ENCODE peak calls at places on chromosomes 1 and 21, in ten cellular contexts. J is OCI-LY7, S is PC-9, H is hepatocyte, B is SK-N-SH, X is HCT116, I is GM23248, R is GM23338, F is PC-3, M is MM.1S. Z is an unnamed sample. For H3K9me2 and H3K4me1, the result is how much of the 10 kb centered on the place peaks cover.

GRCh38 chr1:150484861-150485260 is 2.4 kb upstream of the TARS2 start:
- DNase-seq in J (peak), S (peak), H (no peak), B (no peak), X (no peak), I (peak), R (peak), F (peak), M (no peak), Z (no peak)

GRCh38 chr1:70090146-70090545 is 115.2 kb downstream of the LRRC40 start:
- DNase-seq in J (no peak), S (no peak), H (no peak), B (no peak), X (no peak), I (no peak), R (no peak), F (no peak), M (no peak), Z (no peak)

GRCh38 chr1:116724765-116725375 is 29.4 kb upstream of the CD2 start:
- DNase-seq in J (peak), S (peak), H (peak), B (peak), X (peak), I (peak), R (peak), F (peak), M (peak), Z (peak)

GRCh38 chr1:236269439-236269838 is 12.3 kb downstream of the ERO1B start:
- DNase-seq in J (no peak), S (no peak), H (no peak), B (no peak), X (no peak), I (no peak), R (no peak), F (no peak), M (no peak), Z (no peak)

GRCh38 chr1:42183646-42184268 is 19.2 kb upstream of the GUCA2A start:
- DNase-seq in J (no peak), S (no peak), H (no peak), B (peak), X (no peak), I (no peak), R (no peak), F (no peak), M (no peak), Z (no peak)

GRCh38 chr1:184734972-184735371 is 19.7 kb downstream of the EDEM3 start:
- DNase-seq in J (no peak), S (no peak), H (no peak), B (no peak), X (no peak), I (no peak), R (no peak), F (no peak), M (peak), Z (no peak)

GRCh38 chr21:21715286-21715969 is 717.2 kb downstream of the NCAM2 start:
- DNase-seq in J (no peak), S (no peak), H (no peak), B (no peak), X (no peak), I (peak), R (no peak), F (peak), M (no peak), Z (no peak)

GRCh38 chr21:25528511-25528910 is 78.8 kb downstream of the MRPL39 start:
- DNase-seq in J (no peak), S (no peak), H (no peak), B (no peak), X (no peak), I (no peak), R (no peak), F (no peak), M (no peak), Z (no peak)

GRCh38 chr1:30783244-30783915 is 25.8 kb upstream of the LAPTM5 start:
- DNase-seq in J (no peak), S (no peak), H (no peak), B (no peak), X (no peak), I (no peak), R (no peak), F (no peak), M (no peak), Z (peak)

GRCh38 chr21:44534688-44535087 is 5.3 kb downstream of the KRTAP10-1 start:
- DNase-seq in J (no peak), S (no peak), H (no peak), B (no peak), X (no peak), I (no peak), R (no peak), F (no peak), M (no peak), Z (no peak)

GRCh38 chr1:26388791-26389445 is 16.4 kb upstream of the ZNF683 start:
- DNase-seq in J (no peak), S (no peak), H (no peak), B (no peak), X (no peak), I (peak), R (no peak), F (peak), M (no peak), Z (no peak)

GRCh38 chr1:225681231-225681630 is 28.3 kb upstream of the ENAH start:
- DNase-seq in J (no peak), S (no peak), H (no peak), B (no peak), X (no peak), I (no peak), R (no peak), F (no peak), M (no peak), Z (no peak)

GRCh38 chr1:158494737-158495136 is 22.7 kb downstream of the OR10R2 start:
- DNase-seq in J (no peak), S (no peak), H (no peak), B (no peak), X (no peak), I (no peak), R (no peak), F (no peak), M (no peak), Z (no peak)

GRCh38 chr1:34262921-34263320 is 86.2 kb downstream of the C1orf94 start:
- DNase-seq in J (no peak), S (no peak), H (no peak), B (no peak), X (no peak), I (no peak), R (no peak), F (no peak), M (no peak), Z (no peak)

GRCh38 chr1:169896013-169896412 is 2.3 kb upstream of the SCYL3 start:
- DNase-seq in J (no peak), S (no peak), H (no peak), B (no peak), X (no peak), I (no peak), R (no peak), F (no peak), M (no peak), Z (no peak)

GRCh38 chr1:213418268-213419068 is 367.4 kb downstream of the RPS6KC1 start:
- DNase-seq in J (no peak), S (no peak), H (no peak), B (no peak), X (no peak), I (peak), R (peak), F (no peak), M (no peak), Z (no peak)

GRCh38 chr1:202155478-202156021 is 4.9 kb downstream of the PTPN7 start:
- DNase-seq in J (no peak), S (peak), H (peak), B (peak), X (no peak), I (peak), R (no peak), F (peak), M (no peak), Z (no peak)

GRCh38 chr1:43878854-43879253 is 54.7 kb upstream of the ARTN start:
- DNase-seq in J (no peak), S (no peak), H (no peak), B (no peak), X (no peak), I (no peak), R (no peak), F (no peak), M (no peak), Z (no peak)

GRCh38 chr1:209808059-209808494 is 2.1 kb upstream of the IRF6 start:
- DNase-seq in J (no peak), S (peak), H (peak), B (peak), X (no peak), I (peak), R (no peak), F (peak), M (no peak), Z (no peak)

GRCh38 chr1:147078606-147079399 is 93.5 kb downstream of the PRKAB2 start:
- DNase-seq in J (no peak), S (no peak), H (no peak), B (no peak), X (no peak), I (no peak), R (peak), F (no peak), M (no peak), Z (no peak)

GRCh38 chr1:165884690-165885304 is 57.4 kb downstream of the UCK2 start:
- DNase-seq in J (peak), S (no peak), H (no peak), B (no peak), X (no peak), I (no peak), R (no peak), F (no peak), M (no peak), Z (no peak)

GRCh38 chr1:207565546-207566468 is 69.8 kb downstream of the CR1 start:
- DNase-seq in J (peak), S (peak), H (peak), B (no peak), X (peak), I (peak), R (peak), F (peak), M (no peak), Z (peak)

GRCh38 chr1:58739851-58740466 is 40.1 kb upstream of the MYSM1 start:
- DNase-seq in J (peak), S (no peak), H (peak), B (peak), X (peak), I (peak), R (peak), F (peak), M (peak), Z (peak)

GRCh38 chr1:54996869-54997710 is 1.6 kb upstream of the BSND start:
- DNase-seq in J (no peak), S (no peak), H (peak), B (peak), X (no peak), I (peak), R (peak), F (no peak), M (no peak), Z (no peak)
- H3K9me2 ChIP-seq in J (under half), S (under half), H (under half), B (under half), X (under half), I (under half), R (under half), F (under half), M (under half), Z (under half)

GRCh38 chr21:37445228-37445627 is 78.7 kb downstream of the DYRK1A start:
- DNase-seq in J (no peak), S (no peak), H (no peak), B (no peak), X (no peak), I (peak), R (no peak), F (no peak), M (no peak), Z (no peak)
- H3K4me1 ChIP-seq in J (under half), S (under half), H (under half), B (under half), X (under half), I (under half), R (half or more), F (under half), M (under half), Z (under half)

GRCh38 chr1:223133301-223133823 is 9.7 kb downstream of the TLR5 start:
- DNase-seq in J (no peak), S (no peak), H (no peak), B (no peak), X (no peak), I (no peak), R (no peak), F (no peak), M (no peak), Z (no peak)
- H3K27ac ChIP-seq in J (no peak), S (no peak), H (no peak), B (no peak), X (no peak), I (no peak), R (no peak), F (peak), M (no peak), Z (no peak)

GRCh38 chr21:33185852-33186251 is 43.9 kb upstream of the IFNAR2 start:
- DNase-seq in J (no peak), S (no peak), H (no peak), B (no peak), X (no peak), I (no peak), R (no peak), F (no peak), M (no peak), Z (no peak)

GRCh38 chr21:33189845-33190244 is 39.9 kb upstream of the IFNAR2 start:
- DNase-seq in J (no peak), S (no peak), H (no peak), B (no peak), X (no peak), I (no peak), R (no peak), F (no peak), M (no peak), Z (no peak)

DNA sequence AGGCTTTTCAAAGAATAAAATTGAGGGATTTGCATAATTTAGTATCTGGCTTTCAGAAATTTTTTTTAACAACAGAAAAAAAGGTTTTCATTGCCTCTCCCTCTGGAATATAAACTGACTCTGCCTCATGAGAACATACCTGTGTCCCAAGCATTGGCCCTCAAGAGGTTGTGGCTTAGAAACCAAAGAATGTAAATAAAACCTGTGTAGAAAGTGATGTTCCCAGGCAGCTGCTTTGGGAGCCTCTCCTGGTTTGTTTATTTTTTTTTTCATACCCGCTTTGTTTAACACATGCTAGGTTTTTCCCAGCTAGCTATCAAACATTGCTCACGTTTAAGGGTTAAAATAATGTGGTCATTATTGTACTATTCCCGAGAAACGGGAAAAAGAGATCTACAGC is 40.5 kb upstream of the IFNAR2 start:
- DNase-seq in J (no peak), S (no peak), H (no peak), B (no peak), X (no peak), I (no peak), R (no peak), F (no peak), M (no peak), Z (no peak)
- H3K9me2 ChIP-seq in J (under half), S (under half), H (under half), B (under half), X (under half), I (under half), R (under half), F (under half), M (under half), Z (under half)